ENCODE peak calls at places on chromosomes 1 and 21, in seven cellular contexts. M is anterior cingulate cortex, G is A673, Y is WTC11, C is GM10248, Q is EL, W is lung. H is an unnamed sample.
A peak's percentile ranks its signal among the peaks of the same experiment; 100 is the strongest.

GRCh38 chr1:218347713-218348627 is 2.8 kb downstream of the TGFB2 start:
- DNase-seq in M (no peak), G (peak; percentile 53), Y (no peak), C (no peak), Q (peak; percentile 81), W (no peak), H (peak; percentile 51)

GRCh38 chr1:156828414-156829085 is 11.9 kb upstream of the SH2D2A start:
- DNase-seq in M (no peak), G (no peak), Y (no peak), C (no peak), Q (no peak), W (no peak), H (no peak)

GRCh38 chr1:14435368-14436023 is 163.0 kb upstream of the KAZN start:
- DNase-seq in M (no peak), G (no peak), Y (peak; percentile 72), C (peak; percentile 21), Q (no peak), W (no peak), H (no peak)

GRCh38 chr1:241525026-241525425 is 5.5 kb upstream of the FH start:
- DNase-seq in M (no peak), G (no peak), Y (no peak), C (no peak), Q (no peak), W (no peak), H (no peak)

GRCh38 chr1:31976401-31976800 is 37.3 kb upstream of the KHDRBS1 start:
- DNase-seq in M (no peak), G (no peak), Y (no peak), C (no peak), Q (peak; percentile 50), W (no peak), H (peak; percentile 66)

GRCh38 chr1:231964955-231965354 is 338.4 kb downstream of the DISC1 start:
- DNase-seq in M (no peak), G (no peak), Y (no peak), C (no peak), Q (no peak), W (no peak), H (no peak)

GRCh38 chr1:172832332-172832731 is 173.4 kb downstream of the FASLG start:
- DNase-seq in M (no peak), G (no peak), Y (no peak), C (no peak), Q (no peak), W (no peak), H (peak; percentile 18)

GRCh38 chr1:24142546-24143431 is at the start of gene IL22RA1:
- DNase-seq in M (no peak), G (no peak), Y (no peak), C (no peak), Q (peak; percentile 27), W (no peak), H (peak; percentile 32)

GRCh38 chr1:117612517-117613248 is 6.8 kb downstream of the TENT5C start:
- DNase-seq in M (no peak), G (peak; percentile 19), Y (no peak), C (no peak), Q (peak; percentile 83), W (no peak), H (peak; percentile 51)

GRCh38 chr21:33296156-33296555 is 28.6 kb upstream of the IFNAR1 start:
- DNase-seq in M (no peak), G (no peak), Y (no peak), C (no peak), Q (no peak), W (no peak), H (no peak)

GRCh38 chr1:64469977-64470669 is at the start of gene CACHD1:
- DNase-seq in M (peak; percentile 51), G (peak; percentile 95), Y (peak; percentile 83), C (peak; percentile 61), Q (peak; percentile 89), W (peak; percentile 79), H (peak; percentile 57)

GRCh38 chr21:33244082-33244780 is 14.5 kb downstream of the IFNAR2 start:
- DNase-seq in M (no peak), G (peak; percentile 33), Y (no peak), C (no peak), Q (no peak), W (no peak), H (no peak)

GRCh38 chr1:178501705-178502329 is 5.1 kb upstream of the CLEC20A start:
- DNase-seq in M (peak; percentile 25), G (peak; percentile 76), Y (peak; percentile 92), C (peak; percentile 85), Q (peak; percentile 70), W (peak; percentile 81), H (peak; percentile 48)

GRCh38 chr1:230100932-230101331 is 33.9 kb downstream of the GALNT2 start:
- DNase-seq in M (no peak), G (no peak), Y (no peak), C (no peak), Q (no peak), W (no peak), H (no peak)

GRCh38 chr1:209747580-209748262 is 8.1 kb upstream of the TRAF3IP3 start:
- DNase-seq in M (peak; percentile 64), G (peak; percentile 72), Y (peak; percentile 99), C (peak; percentile 82), Q (peak; percentile 85), W (peak; percentile 95), H (peak; percentile 95)

GRCh38 chr1:158607296-158607695 is 2.2 kb downstream of the OR10Z1 start:
- DNase-seq in M (no peak), G (no peak), Y (peak; percentile 18), C (no peak), Q (no peak), W (no peak), H (no peak)

GRCh38 chr1:17831619-17832018 is 76.5 kb downstream of the ACTL8 start:
- DNase-seq in M (no peak), G (peak; percentile 55), Y (peak; percentile 70), C (no peak), Q (peak; percentile 34), W (no peak), H (peak; percentile 49)

GRCh38 chr21:36477559-36477958 is 2.4 kb downstream of the CLDN14 start:
- DNase-seq in M (no peak), G (no peak), Y (no peak), C (no peak), Q (no peak), W (no peak), H (no peak)

GRCh38 chr21:45871616-45872236 is 109.8 kb upstream of the COL6A1 start:
- DNase-seq in M (no peak), G (no peak), Y (no peak), C (no peak), Q (no peak), W (no peak), H (no peak)

GRCh38 chr1:114063544-114063943 is 84.3 kb downstream of the OLFML3 start:
- DNase-seq in M (no peak), G (no peak), Y (no peak), C (no peak), Q (no peak), W (no peak), H (no peak)

GRCh38 chr1:236687273-236687672 is 974 bp downstream of the ACTN2 start:
- DNase-seq in M (no peak), G (no peak), Y (no peak), C (no peak), Q (no peak), W (no peak), H (no peak)

GRCh38 chr1:8639165-8639564 is 178.3 kb downstream of the RERE start:
- DNase-seq in M (no peak), G (no peak), Y (no peak), C (no peak), Q (no peak), W (no peak), H (no peak)

GRCh38 chr1:204495078-204495753 is 611 bp upstream of the PIK3C2B start:
- DNase-seq in M (no peak), G (no peak), Y (no peak), C (peak; percentile 54), Q (no peak), W (no peak), H (no peak)

GRCh38 chr1:111139234-111139955 is 498 bp downstream of the DRAM2 start:
- DNase-seq in M (no peak), G (peak; percentile 81), Y (peak; percentile 38), C (peak; percentile 37), Q (peak; percentile 68), W (peak; percentile 47), H (peak; percentile 68)

GRCh38 chr1:97996880-97997279 is 76.0 kb upstream of the DPYD start:
- DNase-seq in M (no peak), G (no peak), Y (no peak), C (no peak), Q (peak; percentile 41), W (no peak), H (no peak)

GRCh38 chr1:6873298-6874015 is 88.2 kb downstream of the CAMTA1 start:
- DNase-seq in M (no peak), G (no peak), Y (peak; percentile 28), C (no peak), Q (no peak), W (no peak), H (peak; percentile 50)

GRCh38 chr21:15730484-15731242 is 881 bp downstream of the USP25 start:
- DNase-seq in M (no peak), G (no peak), Y (no peak), C (no peak), Q (no peak), W (no peak), H (no peak)

GRCh38 chr1:46643368-46643775 is 24.8 kb downstream of the ATPAF1 start:
- DNase-seq in M (no peak), G (no peak), Y (no peak), C (no peak), Q (peak; percentile 93), W (no peak), H (peak; percentile 95)

GRCh38 chr1:9183441-9183840 is 51.1 kb upstream of the H6PD start:
- DNase-seq in M (no peak), G (no peak), Y (no peak), C (no peak), Q (no peak), W (no peak), H (no peak)

GRCh38 chr1:221292652-221293051 is 413.4 kb downstream of the HLX start:
- DNase-seq in M (no peak), G (no peak), Y (peak; percentile 53), C (no peak), Q (no peak), W (no peak), H (no peak)

GRCh38 chr1:32014937-32015363 is 1.3 kb downstream of the KHDRBS1 start:
- DNase-seq in M (no peak), G (peak; percentile 24), Y (no peak), C (no peak), Q (no peak), W (no peak), H (no peak)

GRCh38 chr21:23951251-23951650 is 1656.0 kb downstream of the MRPL39 start:
- DNase-seq in M (no peak), G (no peak), Y (no peak), C (no peak), Q (no peak), W (no peak), H (no peak)

GRCh38 chr1:3350441-3351261 is 103.8 kb upstream of the ARHGEF16 start:
- DNase-seq in M (peak; percentile 46), G (no peak), Y (no peak), C (no peak), Q (no peak), W (no peak), H (no peak)

GRCh38 chr1:168513656-168514404 is 30.0 kb downstream of the XCL2 start:
- DNase-seq in M (no peak), G (no peak), Y (no peak), C (no peak), Q (no peak), W (no peak), H (no peak)

GRCh38 chr1:36843906-36844610 is 190.3 kb downstream of the GRIK3 start:
- DNase-seq in M (no peak), G (no peak), Y (no peak), C (no peak), Q (no peak), W (no peak), H (no peak)

GRCh38 chr1:167099851-167100250 is 6.0 kb downstream of the STYXL2 start:
- DNase-seq in M (no peak), G (no peak), Y (no peak), C (no peak), Q (no peak), W (no peak), H (no peak)

GRCh38 chr1:20578062-20578461 is 10.8 kb upstream of the CDA start:
- DNase-seq in M (no peak), G (no peak), Y (no peak), C (no peak), Q (no peak), W (no peak), H (peak; percentile 29)

GRCh38 chr1:94925561-94926364 is 1.1 kb downstream of the CNN3 start:
- DNase-seq in M (peak; percentile 70), G (peak; percentile 94), Y (peak; percentile 86), C (peak; percentile 30), Q (peak; percentile 96), W (peak; percentile 76), H (peak; percentile 89)

H was measured in renal cortical epithelial cell.